ENCODE peak calls at places on chromosomes 7 and 10, in four cellular contexts. One of them, this sample, is unnamed.

GRCh38 chr7:77316219-77316978 is 99.8 kb downstream of the GSAP start:
- DNase-seq in uterus: no peak
- DNase-seq in brain microvascular endothelial cell: no peak
- DNase-seq in fibroblast of lung: no peak
- DNase-seq in this sample: no peak

GRCh38 chr10:26881600-26882331 is 21.0 kb upstream of the ABI1 start:
- DNase-seq in uterus: no peak
- DNase-seq in brain microvascular endothelial cell: peak; percentile 20
- DNase-seq in fibroblast of lung: peak; percentile 56
- DNase-seq in this sample: peak; percentile 63

GRCh38 chr7:130966246-130967009 is 232.4 kb upstream of the KLF14 start:
- DNase-seq in uterus: no peak
- DNase-seq in brain microvascular endothelial cell: peak; percentile 81
- DNase-seq in fibroblast of lung: peak; percentile 90
- DNase-seq in this sample: no peak

GRCh38 chr7:149669121-149669818 is 104.1 kb downstream of the ZNF467 start:
- DNase-seq in uterus: no peak
- DNase-seq in brain microvascular endothelial cell: no peak
- DNase-seq in fibroblast of lung: no peak
- DNase-seq in this sample: no peak

GRCh38 chr7:77800158-77800557 is 1.6 kb downstream of the PHTF2 start:
- DNase-seq in uterus: no peak
- DNase-seq in brain microvascular endothelial cell: peak; percentile 58
- DNase-seq in fibroblast of lung: peak; percentile 78
- DNase-seq in this sample: no peak

GRCh38 chr10:91683976-91684375 is 51.1 kb upstream of the PPP1R3C start:
- DNase-seq in uterus: no peak
- DNase-seq in brain microvascular endothelial cell: peak; percentile 61
- DNase-seq in fibroblast of lung: peak; percentile 89
- DNase-seq in this sample: peak; percentile 86

GRCh38 chr7:155852426-155853301 is 40.4 kb upstream of the SHH start:
- DNase-seq in uterus: no peak
- DNase-seq in brain microvascular endothelial cell: no peak
- DNase-seq in fibroblast of lung: no peak
- DNase-seq in this sample: no peak

GRCh38 chr7:133650067-133650466 is 397.2 kb downstream of the EXOC4 start:
- DNase-seq in uterus: no peak
- DNase-seq in brain microvascular endothelial cell: no peak
- DNase-seq in fibroblast of lung: peak; percentile 71
- DNase-seq in this sample: no peak

GRCh38 chr7:26279405-26279804 is 12.3 kb upstream of the SNX10 start:
- DNase-seq in uterus: no peak
- DNase-seq in brain microvascular endothelial cell: no peak
- DNase-seq in fibroblast of lung: no peak
- DNase-seq in this sample: no peak

GRCh38 chr7:12423995-12424745 is 20.5 kb upstream of the VWDE start:
- DNase-seq in uterus: no peak
- DNase-seq in brain microvascular endothelial cell: no peak
- DNase-seq in fibroblast of lung: peak; percentile 38
- DNase-seq in this sample: no peak

GRCh38 chr10:119139464-119140067 is 25.9 kb downstream of the SFXN4 start:
- DNase-seq in uterus: no peak
- DNase-seq in brain microvascular endothelial cell: no peak
- DNase-seq in fibroblast of lung: no peak
- DNase-seq in this sample: peak; percentile 49

GRCh38 chr10:128064615-128065580 is 61.3 kb downstream of the MKI67 start:
- DNase-seq in uterus: peak; percentile 47
- DNase-seq in brain microvascular endothelial cell: peak; percentile 57
- DNase-seq in fibroblast of lung: peak; percentile 93
- DNase-seq in this sample: peak; percentile 80

GRCh38 chr7:5523052-5523711 is 99.5 kb upstream of the TNRC18 start:
- DNase-seq in uterus: no peak
- DNase-seq in brain microvascular endothelial cell: no peak
- DNase-seq in fibroblast of lung: peak; percentile 59
- DNase-seq in this sample: no peak

GRCh38 chr10:14605231-14605925 is 169.3 kb downstream of the FAM107B start:
- DNase-seq in uterus: no peak
- DNase-seq in brain microvascular endothelial cell: no peak
- DNase-seq in fibroblast of lung: peak; percentile 66
- DNase-seq in this sample: peak; percentile 41

GRCh38 chr7:22597845-22598244 is 97.9 kb upstream of the STEAP1B start:
- DNase-seq in uterus: no peak
- DNase-seq in brain microvascular endothelial cell: peak; percentile 92
- DNase-seq in fibroblast of lung: peak; percentile 71
- DNase-seq in this sample: peak; percentile 44

GRCh38 chr10:7817984-7818294 is 366 bp upstream of the TAF3 start:
- DNase-seq in uterus: no peak
- DNase-seq in brain microvascular endothelial cell: no peak
- DNase-seq in fibroblast of lung: no peak
- DNase-seq in this sample: peak; percentile 16

GRCh38 chr7:40644454-40645188 is 509.8 kb downstream of the SUGCT start:
- DNase-seq in uterus: no peak
- DNase-seq in brain microvascular endothelial cell: no peak
- DNase-seq in fibroblast of lung: no peak
- DNase-seq in this sample: no peak
- H3K27ac ChIP-seq in uterus: no peak overlapping the region
- H3K27ac ChIP-seq in brain microvascular endothelial cell: no peak overlapping the region
- H3K27ac ChIP-seq in fibroblast of lung: no peak overlapping the region
- H3K27ac ChIP-seq in this sample: no peak overlapping the region

DNA sequence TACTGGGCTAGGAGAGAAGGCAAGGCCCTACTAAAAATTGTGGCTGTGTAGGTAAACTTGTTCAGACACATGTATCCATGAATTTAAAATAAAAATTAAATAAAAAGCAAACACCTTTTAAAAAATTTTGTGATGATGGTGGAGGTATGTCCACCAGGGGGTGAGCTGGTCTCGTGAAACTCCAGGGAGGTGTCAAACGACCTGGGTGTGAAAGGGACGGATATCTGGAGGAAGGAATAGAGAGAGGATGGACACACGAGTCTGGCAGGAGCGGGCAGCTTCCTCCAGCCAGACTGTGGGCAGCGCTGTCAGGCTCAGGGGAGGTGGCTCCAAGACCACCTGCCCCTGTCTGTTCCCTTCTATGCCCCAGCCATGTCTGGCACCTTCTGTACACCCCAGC is 34.8 kb upstream of the DMBT1 start:
- DNase-seq in uterus: no peak
- DNase-seq in brain microvascular endothelial cell: no peak
- DNase-seq in fibroblast of lung: no peak
- DNase-seq in this sample: no peak
- TF ChIP-seq CTCF in uterus: peak; percentile 27
- TF ChIP-seq CTCF in brain microvascular endothelial cell: no peak
- TF ChIP-seq CTCF in fibroblast of lung: peak; percentile 13
- TF ChIP-seq CTCF in this sample: no peak

GRCh38 chr10:23326541-23327307 is 17.9 kb downstream of the C10orf67 start:
- DNase-seq in uterus: no peak
- DNase-seq in brain microvascular endothelial cell: no peak
- DNase-seq in fibroblast of lung: no peak
- DNase-seq in this sample: no peak

GRCh38 chr10:23319835-23320234 is 24.8 kb downstream of the C10orf67 start:
- DNase-seq in uterus: no peak
- DNase-seq in brain microvascular endothelial cell: no peak
- DNase-seq in fibroblast of lung: no peak
- DNase-seq in this sample: no peak

GRCh38 chr10:23330953-23331352 is 13.6 kb downstream of the C10orf67 start:
- DNase-seq in uterus: no peak
- DNase-seq in brain microvascular endothelial cell: no peak
- DNase-seq in fibroblast of lung: no peak
- DNase-seq in this sample: no peak

GRCh38 chr10:23322082-23322481 is 22.5 kb downstream of the C10orf67 start:
- DNase-seq in uterus: no peak
- DNase-seq in brain microvascular endothelial cell: no peak
- DNase-seq in fibroblast of lung: no peak
- DNase-seq in this sample: no peak

DNA sequence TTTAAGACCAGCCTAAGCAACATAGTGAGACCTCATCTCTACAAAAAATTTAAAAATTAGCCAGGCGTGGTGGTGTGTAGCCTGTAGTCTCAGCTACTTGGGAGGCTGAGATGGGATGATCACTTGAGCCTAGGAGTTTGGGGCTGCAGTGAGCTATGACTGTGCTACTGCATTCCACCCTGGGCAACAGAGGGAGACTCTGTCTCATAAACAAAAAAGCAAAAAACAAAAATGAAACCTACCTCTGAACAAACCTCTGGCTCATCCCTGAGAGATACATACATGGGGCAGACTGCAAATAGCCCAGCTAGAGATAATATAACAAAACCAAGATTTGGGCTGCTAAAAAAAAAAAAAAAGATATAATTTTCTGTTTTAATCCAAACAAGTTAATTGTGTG is 19.5 kb downstream of the C10orf67 start:
- DNase-seq in uterus: no peak
- DNase-seq in brain microvascular endothelial cell: no peak
- DNase-seq in fibroblast of lung: no peak
- DNase-seq in this sample: no peak
- H3K27ac ChIP-seq in uterus: no peak overlapping the region
- H3K27ac ChIP-seq in brain microvascular endothelial cell: no peak overlapping the region
- H3K27ac ChIP-seq in fibroblast of lung: no peak overlapping the region
- H3K27ac ChIP-seq in this sample: no peak overlapping the region

GRCh38 chr7:108453320-108453719 is 2.9 kb downstream of the NRCAM start:
- DNase-seq in uterus: no peak
- DNase-seq in brain microvascular endothelial cell: no peak
- DNase-seq in fibroblast of lung: no peak
- DNase-seq in this sample: no peak

GRCh38 chr7:108454317-108454673 is 1.9 kb downstream of the NRCAM start:
- DNase-seq in uterus: no peak
- DNase-seq in brain microvascular endothelial cell: no peak
- DNase-seq in fibroblast of lung: no peak
- DNase-seq in this sample: no peak

GRCh38 chr7:108455833-108456677 is at the start of gene NRCAM:
- DNase-seq in uterus: peak; percentile 24
- DNase-seq in brain microvascular endothelial cell: no peak
- DNase-seq in fibroblast of lung: peak; percentile 68
- DNase-seq in this sample: peak; percentile 12

GRCh38 chr7:108455524-108455832 is 758 bp downstream of the NRCAM start:
- DNase-seq in uterus: no peak
- DNase-seq in brain microvascular endothelial cell: no peak
- DNase-seq in fibroblast of lung: no peak
- DNase-seq in this sample: peak; percentile 3

DNA sequence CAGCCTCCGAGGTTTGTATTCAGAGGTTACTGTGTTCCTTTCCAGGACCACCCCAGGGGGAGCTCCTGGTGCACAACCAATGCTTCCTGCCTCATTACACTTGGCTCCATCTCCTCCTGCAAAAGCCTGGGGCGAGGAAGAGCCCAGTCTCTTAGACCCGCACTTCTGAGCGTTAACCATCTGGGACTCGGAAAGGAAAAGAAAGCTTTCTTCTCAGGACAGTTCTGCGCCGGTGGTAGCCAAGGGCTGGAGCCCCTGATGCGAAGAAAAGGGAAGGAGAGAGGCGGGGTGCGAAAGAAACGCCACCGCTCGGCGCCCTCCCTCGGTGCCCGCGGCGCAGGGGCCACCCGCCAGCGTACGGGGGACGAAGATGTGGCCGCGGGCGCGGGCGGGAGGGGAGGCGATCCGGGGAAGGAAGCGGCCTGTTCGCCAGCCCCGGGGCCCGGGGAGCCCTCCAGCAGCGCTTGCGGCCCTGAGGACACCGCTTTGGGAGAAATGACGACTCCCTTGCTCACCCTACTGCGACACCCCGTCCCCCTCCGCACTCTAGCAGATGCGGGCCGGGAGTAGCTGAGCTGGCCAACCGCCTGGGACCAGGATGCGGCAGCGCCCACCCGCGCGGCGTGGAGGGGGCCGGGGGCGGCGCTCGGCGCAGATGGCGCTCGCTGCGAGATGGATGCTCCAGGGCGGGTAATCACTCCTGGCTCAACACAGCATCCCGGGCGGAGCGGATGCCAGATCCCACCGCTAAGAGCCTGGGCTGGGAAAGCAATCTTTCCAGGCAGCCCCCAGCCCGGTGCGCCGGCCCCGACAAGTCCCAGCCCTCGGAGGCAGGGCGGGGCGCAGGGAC is 1.3 kb downstream of the NRCAM start:
- DNase-seq in uterus: no peak
- DNase-seq in brain microvascular endothelial cell: no peak
- DNase-seq in fibroblast of lung: peak; percentile 54
- DNase-seq in this sample: peak; percentile 17
- TF ChIP-seq CTCF in uterus: no peak
- TF ChIP-seq CTCF in brain microvascular endothelial cell: peak; percentile 11
- TF ChIP-seq CTCF in fibroblast of lung: peak; percentile 18
- TF ChIP-seq CTCF in this sample: no peak

DNA sequence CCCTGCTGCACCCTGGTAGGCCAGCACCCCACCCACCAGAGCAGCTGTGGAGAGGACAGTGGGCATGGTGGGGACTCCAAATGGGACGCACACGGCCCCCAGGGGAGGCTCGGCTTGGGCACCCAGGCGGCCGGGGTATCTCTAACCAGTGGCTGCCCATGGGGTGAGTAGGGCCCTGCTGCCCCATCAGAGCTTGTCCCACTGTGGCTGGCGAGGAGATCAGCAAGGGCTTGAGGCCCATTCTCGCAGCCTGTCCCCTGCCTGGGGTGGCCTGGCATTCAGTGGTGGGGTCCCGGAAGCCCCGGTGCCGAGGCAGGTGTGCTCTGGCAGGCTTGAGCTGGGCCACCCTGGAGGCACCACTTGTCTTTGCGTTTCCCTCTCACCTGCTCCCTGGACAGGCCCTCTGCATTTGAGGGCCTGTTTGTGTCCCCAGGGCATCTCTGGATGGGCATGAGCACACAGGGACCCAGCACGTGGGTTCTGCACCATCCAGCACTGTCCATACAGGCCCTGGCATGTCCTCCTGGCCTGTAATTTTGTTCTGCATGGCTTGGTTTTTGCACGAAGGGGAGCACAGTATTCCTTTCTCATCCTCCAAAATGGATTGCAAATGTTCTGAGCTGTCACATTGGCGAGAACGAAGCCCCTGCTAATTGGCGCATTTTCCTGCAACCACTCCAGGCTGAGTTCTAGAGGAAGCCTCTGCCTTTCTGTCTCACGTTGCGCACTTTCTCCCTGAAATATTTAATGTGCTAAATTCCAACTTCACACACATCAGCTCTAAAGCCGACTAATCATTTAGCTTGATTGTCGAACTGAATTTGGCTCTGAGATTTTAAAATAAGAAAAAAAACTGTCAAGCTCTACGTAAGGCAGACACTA is 27.2 kb downstream of the PWWP2B start:
- DNase-seq in uterus: no peak
- DNase-seq in brain microvascular endothelial cell: no peak
- DNase-seq in fibroblast of lung: no peak
- DNase-seq in this sample: no peak
- H3K27ac ChIP-seq in uterus: no peak overlapping the region
- H3K27ac ChIP-seq in brain microvascular endothelial cell: no peak overlapping the region
- H3K27ac ChIP-seq in fibroblast of lung: no peak overlapping the region
- H3K27ac ChIP-seq in this sample: peak overlapping the region; percentile 74

DNA sequence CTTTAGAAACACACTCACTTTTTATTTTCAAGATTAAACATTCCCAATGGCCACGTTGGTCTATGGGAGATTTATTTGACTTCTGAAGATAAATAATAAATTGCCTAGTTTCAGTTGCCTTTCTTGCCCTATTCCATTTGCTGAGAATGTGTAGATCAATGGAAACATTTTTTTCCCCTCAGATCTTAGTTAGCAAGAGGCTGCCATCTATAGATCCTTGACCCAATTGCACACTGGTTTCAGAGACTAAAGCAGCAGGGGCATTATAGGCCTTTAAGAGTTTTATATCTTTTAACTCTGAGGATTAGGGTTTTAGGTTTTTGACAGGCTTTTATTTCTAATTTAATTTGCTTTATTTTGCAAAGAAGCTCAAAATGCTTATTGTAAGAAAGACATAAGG is 163.2 kb upstream of the GPR26 start:
- DNase-seq in uterus: no peak
- DNase-seq in brain microvascular endothelial cell: no peak
- DNase-seq in fibroblast of lung: no peak
- DNase-seq in this sample: no peak
- TF ChIP-seq CTCF in uterus: no peak
- TF ChIP-seq CTCF in brain microvascular endothelial cell: no peak
- TF ChIP-seq CTCF in fibroblast of lung: no peak
- TF ChIP-seq CTCF in this sample: no peak

This sample was measured in RWPE1.